ENCODE peak calls at places on chromosomes 6 and 20, in five cellular contexts. M is A549, H is K562, B is SK-N-SH, Q is GM12878. F is an unnamed sample.

GRCh38 chr6:80174931-80175572 is 68.6 kb downstream of the BCKDHB start:
- DNase-seq in H (no peak), Q (no peak), B (no peak), M (no peak), F (peak; percentile 38)

GRCh38 chr6:145206247-145206907 is 528.9 kb downstream of the EPM2A start:
- DNase-seq in B (peak; percentile 52), H (no peak), M (no peak), Q (no peak), F (peak; percentile 70)

GRCh38 chr6:24064106-24064505 is 61.9 kb upstream of the NRSN1 start:
- DNase-seq in M (no peak), Q (no peak), H (no peak), B (peak; percentile 21), F (no peak)

GRCh38 chr6:33820784-33821183 is 17.0 kb upstream of the MLN start:
- DNase-seq in B (no peak), Q (no peak), M (no peak), H (no peak), F (no peak)

GRCh38 chr6:44674226-44675155 is 287.0 kb downstream of the CDC5L start:
- DNase-seq in B (no peak), M (no peak), Q (no peak), H (no peak), F (no peak)

GRCh38 chr20:43749734-43750294 is 23.0 kb upstream of the GTSF1L start:
- DNase-seq in Q (peak; percentile 13), M (peak; percentile 78), B (peak; percentile 93), H (peak; percentile 86), F (peak; percentile 38)

GRCh38 chr20:33816191-33816590 is 5.0 kb downstream of the CHMP4B start:
- DNase-seq in B (no peak), H (no peak), Q (no peak), M (no peak), F (no peak)

GRCh38 chr6:166525567-166525966 is 60.9 kb downstream of the RAMACL start:
- DNase-seq in B (no peak), M (no peak), Q (no peak), H (no peak), F (no peak)

GRCh38 chr6:74826318-74826717 is 379.5 kb downstream of the COL12A1 start:
- DNase-seq in Q (no peak), M (no peak), H (no peak), B (no peak), F (no peak)

GRCh38 chr6:13412211-13412610 is 75.2 kb downstream of the GFOD1 start:
- DNase-seq in H (no peak), Q (no peak), M (no peak), B (no peak), F (no peak)

GRCh38 chr6:160974304-160974771 is 17.2 kb upstream of the MAP3K4 start:
- DNase-seq in B (no peak), H (peak; percentile 34), Q (no peak), M (no peak), F (peak; percentile 97)

GRCh38 chr6:24922174-24922573 is 13.6 kb downstream of the RIPOR2 start:
- DNase-seq in B (no peak), H (no peak), Q (no peak), M (no peak), F (no peak)

GRCh38 chr6:113018351-113019151 is 671.4 kb downstream of the RFPL4B start:
- DNase-seq in H (no peak), Q (no peak), M (no peak), B (no peak), F (peak; percentile 74)

GRCh38 chr20:11266571-11266970 is 592.8 kb upstream of the JAG1 start:
- DNase-seq in B (no peak), M (no peak), H (no peak), Q (no peak), F (peak; percentile 4)

GRCh38 chr6:169236545-169236944 is 17.1 kb downstream of the THBS2 start:
- DNase-seq in Q (no peak), H (no peak), B (no peak), M (no peak), F (no peak)

GRCh38 chr20:17849901-17850673 is 118.5 kb downstream of the SNX5 start:
- DNase-seq in B (no peak), H (no peak), M (peak; percentile 36), Q (no peak), F (peak; percentile 99)

GRCh38 chr20:20955837-20956236 is 150.3 kb downstream of the LINC00237 start:
- DNase-seq in H (no peak), Q (no peak), M (no peak), B (no peak), F (no peak)

GRCh38 chr6:32790306-32790705 is 26.5 kb downstream of the HLA-DOB start:
- DNase-seq in H (no peak), Q (no peak), M (no peak), B (no peak), F (no peak)

GRCh38 chr6:100456178-100456880 is 8.4 kb downstream of the SIM1 start:
- DNase-seq in H (no peak), Q (no peak), B (no peak), M (no peak), F (no peak)

GRCh38 chr6:13000537-13000936 is 284.0 kb downstream of the PHACTR1 start:
- DNase-seq in Q (no peak), H (no peak), M (no peak), B (no peak), F (no peak)

GRCh38 chr20:48234951-48235350 is 449.7 kb upstream of the SULF2 start:
- DNase-seq in M (no peak), Q (no peak), H (no peak), B (no peak), F (no peak)

GRCh38 chr20:62824476-62825287 is 7.8 kb downstream of the COL9A3 start:
- DNase-seq in Q (no peak), B (peak; percentile 85), H (peak; percentile 77), M (no peak), F (no peak)

GRCh38 chr20:14573676-14574075 is 236.3 kb upstream of the FLRT3 start:
- DNase-seq in Q (no peak), B (no peak), H (no peak), M (no peak), F (no peak)

GRCh38 chr6:138245751-138246150 is 27.5 kb upstream of the PBOV1 start:
- DNase-seq in M (no peak), B (no peak), H (no peak), Q (no peak), F (no peak)

GRCh38 chr6:25449774-25450173 is 170.6 kb downstream of the CARMIL1 start:
- DNase-seq in M (no peak), Q (no peak), B (peak; percentile 21), H (no peak), F (no peak)

GRCh38 chr6:155177369-155177961 is 86.3 kb upstream of the CLDN20 start:
- DNase-seq in Q (no peak), B (peak; percentile 45), H (peak; percentile 49), M (peak; percentile 36), F (peak; percentile 76)

GRCh38 chr20:21503345-21503744 is 10.5 kb downstream of the NKX2-2 start:
- DNase-seq in B (no peak), M (no peak), H (no peak), Q (peak; percentile 60), F (peak; percentile 14)

GRCh38 chr6:117483645-117484016 is 1.2 kb downstream of the DCBLD1 start:
- DNase-seq in H (peak; percentile 14), Q (no peak), B (no peak), M (no peak), F (peak; percentile 48)

GRCh38 chr6:107641500-107641931 is 151.6 kb downstream of the SOBP start:
- DNase-seq in Q (no peak), M (no peak), H (no peak), B (no peak), F (no peak)

DNA sequence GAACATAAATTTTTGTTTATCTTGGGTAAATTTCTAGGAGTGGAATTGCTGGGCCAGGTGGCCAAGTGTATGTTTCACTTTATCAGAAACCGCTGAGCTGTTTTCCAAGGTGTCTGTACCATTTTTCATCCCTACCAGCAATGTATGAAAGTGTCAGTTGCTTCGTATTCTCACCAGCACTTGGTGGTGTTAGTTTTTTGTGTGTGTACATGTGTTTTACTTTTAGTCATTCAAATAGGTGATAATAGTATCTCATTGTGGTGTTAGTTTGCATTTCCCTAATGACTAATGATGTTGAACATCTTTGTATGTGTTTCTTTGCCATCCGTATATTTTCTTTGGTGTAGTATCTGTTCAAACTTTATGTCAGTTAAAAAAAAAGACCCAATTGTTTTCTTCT is 124.3 kb downstream of the CEBPB start:
- DNase-seq in B (no peak), H (no peak), Q (no peak), M (no peak), F (no peak)
- TF ChIP-seq RCOR1 in B (no peak), H (no peak), Q (no peak), M (no peak), F (no peak)

GRCh38 chr6:31692886-31693285 is 10.2 kb downstream of the ABHD16A start:
- DNase-seq in H (no peak), Q (no peak), B (no peak), M (no peak), F (no peak)
- TF ChIP-seq RCOR1 in H (no peak), Q (no peak), B (no peak), M (no peak), F (no peak)

DNA sequence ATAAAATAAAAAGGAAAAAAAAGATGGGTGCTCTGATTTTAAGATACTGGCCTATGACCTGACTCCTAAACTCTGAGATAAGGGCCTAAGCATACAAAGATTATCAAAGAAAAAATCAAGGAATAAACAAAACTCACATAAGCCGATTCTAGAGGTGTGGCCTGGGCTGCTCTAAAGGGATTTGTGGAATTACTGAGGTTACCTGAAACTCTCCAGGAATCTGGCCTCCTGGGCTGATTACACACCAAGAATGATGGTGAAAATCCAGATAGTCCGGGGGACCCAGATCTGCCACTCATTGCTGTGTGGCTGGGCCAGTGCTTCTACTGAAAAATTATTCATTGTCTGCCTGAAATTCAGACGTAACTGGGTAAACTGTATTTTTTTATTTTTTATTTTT is 122.7 kb upstream of the RNF24 start:
- DNase-seq in Q (no peak), B (no peak), M (no peak), H (no peak), F (no peak)
- TF ChIP-seq RCOR1 in Q (no peak), B (no peak), M (no peak), H (no peak), F (no peak)

GRCh38 chr20:63957004-63957689 is 931 bp upstream of the UCKL1 start:
- DNase-seq in Q (no peak), M (peak; percentile 87), B (peak; percentile 94), H (peak; percentile 76), F (peak; percentile 49)

GRCh38 chr20:63956664-63957003 is 418 bp upstream of the UCKL1 start:
- DNase-seq in M (no peak), B (no peak), H (no peak), Q (no peak), F (no peak)

GRCh38 chr20:63955846-63956663 is at the start of gene UCKL1:
- DNase-seq in Q (no peak), M (peak; percentile 81), B (peak; percentile 95), H (peak; percentile 79), F (peak; percentile 91)

GRCh38 chr20:63953764-63954429 is 2.3 kb downstream of the UCKL1 start:
- DNase-seq in B (no peak), Q (no peak), H (no peak), M (no peak), F (no peak)

DNA sequence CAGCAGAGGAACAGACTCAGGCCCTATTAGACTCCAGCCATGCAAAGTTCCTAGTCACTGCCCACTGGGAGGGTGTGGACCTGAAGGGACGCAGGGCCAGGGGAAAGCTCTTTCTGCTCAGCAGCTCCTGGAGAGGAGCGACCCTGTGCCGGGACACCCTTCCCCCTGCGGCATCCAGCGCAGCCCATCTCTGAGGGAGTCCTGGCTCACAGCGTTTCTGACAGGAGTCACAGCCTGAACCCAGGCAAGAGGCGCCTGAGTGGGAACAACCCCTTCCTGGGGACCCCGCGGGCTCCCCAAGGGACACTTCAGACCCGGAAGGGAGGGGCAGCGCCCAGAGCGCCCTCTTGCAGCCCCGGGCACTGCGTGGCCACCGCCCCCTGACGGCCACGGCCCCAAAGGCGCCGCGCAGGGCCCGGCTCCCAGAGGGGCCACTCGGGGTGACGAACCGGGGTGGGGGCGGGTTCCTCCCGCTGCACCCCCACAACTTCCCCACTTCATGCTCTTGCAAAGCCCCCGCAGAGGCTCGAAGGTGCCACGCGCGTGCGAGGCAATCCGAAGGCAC is 853 bp downstream of the UCKL1 start:
- DNase-seq in M (no peak), Q (no peak), B (peak; percentile 75), H (peak; percentile 65), F (no peak)
- TF ChIP-seq RCOR1 in M (no peak), Q (no peak), B (no peak), H (no peak), F (no peak)